ENCODE peak calls at places on chromosomes 2 and 18, in nine cellular contexts. V, E, Q, J, N, K, U, D and T are unnamed samples.

GRCh38 chr18:30175621-30176225 is 866.8 kb downstream of the DSC3 start:
- DNase-seq in V (no peak), E (no peak), Q (no peak), J (no peak), N (no peak), K (no peak), U (no peak), D (no peak), T (no peak)

GRCh38 chr2:36659872-36660312 is 36.6 kb upstream of the VIT start:
- DNase-seq in V (no peak), E (no peak), Q (no peak), J (no peak), N (no peak), K (no peak), U (peak), D (no peak), T (no peak)

GRCh38 chr2:173664520-173664919 is 300.7 kb downstream of the SP3 start:
- DNase-seq in V (no peak), E (no peak), Q (no peak), J (no peak), N (no peak), K (no peak), U (no peak), D (no peak), T (no peak)

GRCh38 chr2:20509766-20510490 is 63.1 kb downstream of the RHOB start:
- DNase-seq in V (no peak), E (peak), Q (no peak), J (peak), N (no peak), K (no peak), U (peak), D (no peak), T (peak)

GRCh38 chr18:78727877-78728276 is 251.7 kb upstream of the SALL3 start:
- DNase-seq in V (no peak), E (no peak), Q (no peak), J (peak), N (no peak), K (no peak), U (no peak), D (peak), T (no peak)

GRCh38 chr2:153940511-153940910 is 68.8 kb downstream of the GALNT13 start:
- DNase-seq in V (no peak), E (no peak), Q (no peak), J (no peak), N (no peak), K (no peak), U (peak), D (no peak), T (no peak)

GRCh38 chr18:74951165-74951760 is 257.7 kb downstream of the PTGR3 start:
- DNase-seq in V (no peak), E (peak), Q (peak), J (peak), N (no peak), K (peak), U (peak), D (no peak), T (peak)

GRCh38 chr18:77063256-77063655 is 69.3 kb downstream of the MBP start:
- DNase-seq in V (no peak), E (no peak), Q (no peak), J (peak), N (no peak), K (peak), U (no peak), D (no peak), T (peak)

GRCh38 chr2:161044095-161044874 is 115.9 kb upstream of the TANK start:
- DNase-seq in V (no peak), E (peak), Q (peak), J (no peak), N (no peak), K (no peak), U (no peak), D (no peak), T (no peak)

GRCh38 chr2:126776701-126777619 is 121.0 kb downstream of the GYPC start:
- DNase-seq in V (peak), E (peak), Q (peak), J (peak), N (peak), K (peak), U (peak), D (peak), T (peak)

GRCh38 chr2:106561356-106561755 is 74.2 kb downstream of the CD8B2 start:
- DNase-seq in V (no peak), E (no peak), Q (no peak), J (peak), N (no peak), K (no peak), U (no peak), D (no peak), T (no peak)

GRCh38 chr2:104434363-104434792 is 419.5 kb upstream of the POU3F3 start:
- DNase-seq in V (peak), E (no peak), Q (no peak), J (peak), N (no peak), K (peak), U (no peak), D (no peak), T (peak)

GRCh38 chr2:100821913-100822260 is 1.9 kb downstream of the NPAS2 start:
- DNase-seq in V (no peak), E (no peak), Q (no peak), J (no peak), N (no peak), K (no peak), U (no peak), D (no peak), T (no peak)

GRCh38 chr2:217223222-217223930 is 363.5 kb upstream of the TNP1 start:
- DNase-seq in V (no peak), E (no peak), Q (no peak), J (no peak), N (no peak), K (peak), U (peak), D (no peak), T (no peak)

GRCh38 chr2:46695283-46695682 is 215.9 kb downstream of the TMEM247 start:
- DNase-seq in V (no peak), E (no peak), Q (no peak), J (no peak), N (no peak), K (no peak), U (no peak), D (no peak), T (no peak)
- TF ChIP-seq EP300 in V (no peak), E (no peak), Q (no peak), J (no peak), N (no peak), K (no peak), U (no peak), D (no peak), T (no peak)

GRCh38 chr18:42072407-42072806 is 117.4 kb downstream of the PIK3C3 start:
- DNase-seq in V (no peak), E (no peak), Q (no peak), J (no peak), N (no peak), K (no peak), U (no peak), D (no peak), T (no peak)
- TF ChIP-seq CTCF in V (peak), E (no peak), Q (no peak), J (no peak), N (no peak), K (peak), U (no peak), D (no peak), T (no peak)

GRCh38 chr2:1713839-1714236 is 30.5 kb downstream of the PXDN start:
- DNase-seq in V (no peak), E (no peak), Q (no peak), J (no peak), N (no peak), K (no peak), U (no peak), D (no peak), T (no peak)
- H3K27ac ChIP-seq in V (peak), E (no peak), Q (no peak), J (peak), N (peak), K (no peak), U (no peak), D (no peak), T (peak)

GRCh38 chr2:128314348-128315121 is 4.1 kb downstream of the HS6ST1 start:
- DNase-seq in V (peak), E (no peak), Q (no peak), J (peak), N (peak), K (no peak), U (no peak), D (peak), T (no peak)
- TF ChIP-seq EP300 in V (no peak), E (no peak), Q (no peak), J (no peak), N (no peak), K (no peak), U (no peak), D (no peak), T (no peak)

DNA sequence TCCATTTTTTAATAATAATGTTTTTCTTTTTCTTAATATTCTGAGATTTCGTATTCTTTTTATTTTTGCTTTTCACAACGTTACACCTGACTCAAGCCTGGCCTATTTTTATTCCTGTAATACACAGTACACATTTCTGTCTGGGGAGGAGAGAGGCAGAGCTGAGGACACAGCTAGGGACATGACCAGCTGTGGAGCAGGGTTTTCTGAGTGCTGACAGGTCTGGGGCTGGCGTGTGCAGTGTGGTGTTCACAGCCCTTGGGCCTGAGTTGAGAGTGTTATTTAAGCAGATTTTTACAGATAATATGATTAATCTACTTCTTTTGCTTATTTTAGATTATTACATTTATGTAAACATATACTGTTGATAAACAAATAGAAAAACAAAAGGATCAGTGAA is 55.9 kb downstream of the ZAP70 start:
- DNase-seq in V (no peak), E (no peak), Q (no peak), J (no peak), N (no peak), K (no peak), U (no peak), D (no peak), T (no peak)
- TF ChIP-seq CTCF in V (no peak), E (no peak), Q (no peak), J (no peak), N (no peak), K (no peak), U (no peak), D (no peak), T (no peak)

GRCh38 chr2:42493468-42493884 is 306 bp downstream of the KCNG3 start:
- DNase-seq in V (peak), E (no peak), Q (no peak), J (no peak), N (no peak), K (no peak), U (no peak), D (no peak), T (no peak)
- H3K27ac ChIP-seq in V (no peak), E (peak), Q (peak), J (peak), N (no peak), K (no peak), U (peak), D (no peak), T (peak)